ENCODE peak calls at places on chromosomes 12 and 14, in four cellular contexts. One of them, this sample, is unnamed.

GRCh38 chr14:98704441-98704840 is 567.6 kb downstream of the BCL11B start:
- DNase-seq in mesendoderm: peak; percentile 2
- DNase-seq in astrocyte of the spinal cord: no peak
- DNase-seq in dorsolateral prefrontal cortex: no peak
- DNase-seq in this sample: no peak

GRCh38 chr12:20527396-20528154 is 159.2 kb downstream of the PDE3A start:
- DNase-seq in mesendoderm: no peak
- DNase-seq in dorsolateral prefrontal cortex: no peak
- DNase-seq in astrocyte of the spinal cord: peak; percentile 92
- DNase-seq in this sample: no peak

GRCh38 chr12:87368259-87368658 is 660.9 kb downstream of the C12orf50 start:
- DNase-seq in astrocyte of the spinal cord: no peak
- DNase-seq in mesendoderm: no peak
- DNase-seq in dorsolateral prefrontal cortex: no peak
- DNase-seq in this sample: no peak

GRCh38 chr12:31238764-31239387 is 87.1 kb downstream of the SINHCAF start:
- DNase-seq in dorsolateral prefrontal cortex: peak; percentile 39
- DNase-seq in astrocyte of the spinal cord: peak; percentile 62
- DNase-seq in mesendoderm: peak; percentile 74
- DNase-seq in this sample: no peak

GRCh38 chr12:79662046-79662811 is 28.5 kb downstream of the PAWR start:
- DNase-seq in mesendoderm: peak; percentile 52
- DNase-seq in astrocyte of the spinal cord: no peak
- DNase-seq in dorsolateral prefrontal cortex: no peak
- DNase-seq in this sample: no peak

GRCh38 chr14:22850944-22851790 is 14.8 kb downstream of the MMP14 start:
- DNase-seq in astrocyte of the spinal cord: peak; percentile 95
- DNase-seq in dorsolateral prefrontal cortex: no peak
- DNase-seq in mesendoderm: peak; percentile 57
- DNase-seq in this sample: peak; percentile 78

GRCh38 chr12:5473076-5473475 is 41.2 kb downstream of the NTF3 start:
- DNase-seq in astrocyte of the spinal cord: no peak
- DNase-seq in mesendoderm: no peak
- DNase-seq in dorsolateral prefrontal cortex: no peak
- DNase-seq in this sample: no peak

GRCh38 chr12:129789921-129790320 is 113.9 kb downstream of the TMEM132D start:
- DNase-seq in astrocyte of the spinal cord: no peak
- DNase-seq in mesendoderm: no peak
- DNase-seq in dorsolateral prefrontal cortex: no peak
- DNase-seq in this sample: no peak

GRCh38 chr12:123363743-123364531 is 710 bp downstream of the SBNO1 start:
- DNase-seq in mesendoderm: peak; percentile 44
- DNase-seq in dorsolateral prefrontal cortex: peak; percentile 23
- DNase-seq in astrocyte of the spinal cord: peak; percentile 17
- DNase-seq in this sample: no peak

GRCh38 chr12:38601970-38602369 is 285.4 kb downstream of the ALG10B start:
- DNase-seq in dorsolateral prefrontal cortex: no peak
- DNase-seq in astrocyte of the spinal cord: no peak
- DNase-seq in mesendoderm: no peak
- DNase-seq in this sample: no peak

GRCh38 chr14:73567951-73568885 is 795 bp upstream of the ACOT2 start:
- DNase-seq in dorsolateral prefrontal cortex: peak; percentile 5
- DNase-seq in mesendoderm: no peak
- DNase-seq in astrocyte of the spinal cord: peak; percentile 6
- DNase-seq in this sample: no peak

GRCh38 chr12:113102811-113103210 is 32.8 kb downstream of the RASAL1 start:
- DNase-seq in astrocyte of the spinal cord: no peak
- DNase-seq in dorsolateral prefrontal cortex: no peak
- DNase-seq in mesendoderm: no peak
- DNase-seq in this sample: no peak

GRCh38 chr14:91780452-91780851 is 48.6 kb upstream of the CATSPERB start:
- DNase-seq in astrocyte of the spinal cord: no peak
- DNase-seq in dorsolateral prefrontal cortex: no peak
- DNase-seq in mesendoderm: no peak
- DNase-seq in this sample: no peak

GRCh38 chr12:52144512-52145227 is 47.1 kb downstream of the KRT80 start:
- DNase-seq in dorsolateral prefrontal cortex: no peak
- DNase-seq in mesendoderm: no peak
- DNase-seq in astrocyte of the spinal cord: no peak
- DNase-seq in this sample: no peak

GRCh38 chr12:6226002-6226700 is 26.0 kb downstream of the CD9 start:
- DNase-seq in astrocyte of the spinal cord: peak; percentile 89
- DNase-seq in dorsolateral prefrontal cortex: no peak
- DNase-seq in mesendoderm: no peak
- DNase-seq in this sample: no peak

GRCh38 chr14:82533351-82533750 is 999.7 kb upstream of the SEL1L start:
- DNase-seq in astrocyte of the spinal cord: no peak
- DNase-seq in mesendoderm: no peak
- DNase-seq in dorsolateral prefrontal cortex: no peak
- DNase-seq in this sample: no peak

GRCh38 chr12:16611146-16611545 is 5.2 kb upstream of the LMO3 start:
- DNase-seq in mesendoderm: no peak
- DNase-seq in dorsolateral prefrontal cortex: no peak
- DNase-seq in astrocyte of the spinal cord: no peak
- DNase-seq in this sample: no peak

GRCh38 chr12:113222730-113223531 is 1.7 kb downstream of the TPCN1 start:
- DNase-seq in astrocyte of the spinal cord: peak; percentile 91
- DNase-seq in dorsolateral prefrontal cortex: no peak
- DNase-seq in mesendoderm: no peak
- DNase-seq in this sample: no peak

GRCh38 chr14:64265222-64265621 is 28.9 kb downstream of the ESR2 start:
- DNase-seq in mesendoderm: no peak
- DNase-seq in astrocyte of the spinal cord: no peak
- DNase-seq in dorsolateral prefrontal cortex: no peak
- DNase-seq in this sample: no peak

GRCh38 chr12:12779529-12779928 is 5.9 kb upstream of the APOLD1 start:
- DNase-seq in mesendoderm: no peak
- DNase-seq in astrocyte of the spinal cord: peak; percentile 83
- DNase-seq in dorsolateral prefrontal cortex: no peak
- DNase-seq in this sample: peak; percentile 63

GRCh38 chr12:180445-180844 is 33.5 kb downstream of the SLC6A12 start:
- DNase-seq in mesendoderm: no peak
- DNase-seq in astrocyte of the spinal cord: peak; percentile 39
- DNase-seq in dorsolateral prefrontal cortex: no peak
- DNase-seq in this sample: no peak

GRCh38 chr12:96177013-96177412 is 17.2 kb upstream of the ELK3 start:
- DNase-seq in astrocyte of the spinal cord: peak; percentile 83
- DNase-seq in dorsolateral prefrontal cortex: no peak
- DNase-seq in mesendoderm: no peak
- DNase-seq in this sample: no peak

GRCh38 chr12:68198490-68199086 is 27.0 kb downstream of the IL26 start:
- DNase-seq in dorsolateral prefrontal cortex: no peak
- DNase-seq in mesendoderm: no peak
- DNase-seq in astrocyte of the spinal cord: no peak
- DNase-seq in this sample: no peak

GRCh38 chr14:22071001-22071400 is 397.4 kb upstream of the OR4E1 start:
- DNase-seq in astrocyte of the spinal cord: no peak
- DNase-seq in mesendoderm: no peak
- DNase-seq in dorsolateral prefrontal cortex: no peak
- DNase-seq in this sample: no peak

GRCh38 chr12:88409257-88409656 is 171.0 kb downstream of the KITLG start:
- DNase-seq in dorsolateral prefrontal cortex: no peak
- DNase-seq in astrocyte of the spinal cord: no peak
- DNase-seq in mesendoderm: no peak
- DNase-seq in this sample: no peak

GRCh38 chr12:128661216-128661550 is 162.6 kb downstream of the SLC15A4 start:
- DNase-seq in astrocyte of the spinal cord: no peak
- DNase-seq in dorsolateral prefrontal cortex: peak; percentile 67
- DNase-seq in mesendoderm: no peak
- DNase-seq in this sample: no peak

GRCh38 chr12:49293056-49293956 is 1.6 kb upstream of the PRPH start:
- DNase-seq in astrocyte of the spinal cord: no peak
- DNase-seq in mesendoderm: peak; percentile 60
- DNase-seq in dorsolateral prefrontal cortex: no peak
- DNase-seq in this sample: no peak

GRCh38 chr12:119938049-119938667 is 50.9 kb upstream of the BICDL1 start:
- DNase-seq in mesendoderm: peak; percentile 65
- DNase-seq in dorsolateral prefrontal cortex: peak; percentile 65
- DNase-seq in astrocyte of the spinal cord: peak; percentile 44
- DNase-seq in this sample: peak; percentile 2

GRCh38 chr12:91225316-91225715 is 42.7 kb upstream of the DCN start:
- DNase-seq in mesendoderm: no peak
- DNase-seq in astrocyte of the spinal cord: no peak
- DNase-seq in dorsolateral prefrontal cortex: no peak
- DNase-seq in this sample: no peak

GRCh38 chr14:38001501-38001900 is 206.2 kb upstream of the SSTR1 start:
- DNase-seq in astrocyte of the spinal cord: no peak
- DNase-seq in dorsolateral prefrontal cortex: no peak
- DNase-seq in mesendoderm: no peak
- DNase-seq in this sample: no peak

GRCh38 chr12:67415473-67415872 is 146.3 kb downstream of the CAND1 start:
- DNase-seq in dorsolateral prefrontal cortex: no peak
- DNase-seq in mesendoderm: peak; percentile 71
- DNase-seq in astrocyte of the spinal cord: peak; percentile 52
- DNase-seq in this sample: no peak

GRCh38 chr12:56128669-56129209 is 672 bp downstream of the ESYT1 start:
- DNase-seq in dorsolateral prefrontal cortex: peak; percentile 21
- DNase-seq in astrocyte of the spinal cord: no peak
- DNase-seq in mesendoderm: no peak
- DNase-seq in this sample: no peak

GRCh38 chr14:102775855-102776760 is 1.1 kb upstream of the TRAF3 start:
- DNase-seq in astrocyte of the spinal cord: peak; percentile 64
- DNase-seq in mesendoderm: no peak
- DNase-seq in dorsolateral prefrontal cortex: no peak
- DNase-seq in this sample: no peak

GRCh38 chr14:81401420-81402122 is 1.4 kb upstream of the STON2 start:
- DNase-seq in dorsolateral prefrontal cortex: no peak
- DNase-seq in astrocyte of the spinal cord: peak; percentile 97
- DNase-seq in mesendoderm: no peak
- DNase-seq in this sample: peak; percentile 68

GRCh38 chr12:20350495-20350894 is 17.8 kb upstream of the PDE3A start:
- DNase-seq in mesendoderm: no peak
- DNase-seq in dorsolateral prefrontal cortex: no peak
- DNase-seq in astrocyte of the spinal cord: peak; percentile 88
- DNase-seq in this sample: no peak

GRCh38 chr14:21136024-21136423 is 19.8 kb downstream of the OR5AU1 start:
- DNase-seq in astrocyte of the spinal cord: peak; percentile 11
- DNase-seq in dorsolateral prefrontal cortex: no peak
- DNase-seq in mesendoderm: peak; percentile 19
- DNase-seq in this sample: no peak

GRCh38 chr14:103519837-103520212 is 2.8 kb downstream of the CKB start:
- DNase-seq in dorsolateral prefrontal cortex: peak; percentile 41
- DNase-seq in mesendoderm: no peak
- DNase-seq in astrocyte of the spinal cord: no peak
- DNase-seq in this sample: no peak

GRCh38 chr14:77599894-77600293 is 16.5 kb downstream of the SPTLC2 start:
- DNase-seq in dorsolateral prefrontal cortex: no peak
- DNase-seq in mesendoderm: no peak
- DNase-seq in astrocyte of the spinal cord: no peak
- DNase-seq in this sample: no peak
- H3K4me3 ChIP-seq in dorsolateral prefrontal cortex: no peak overlapping the region
- H3K4me3 ChIP-seq in mesendoderm: no peak overlapping the region
- H3K4me3 ChIP-seq in astrocyte of the spinal cord: no peak overlapping the region
- H3K4me3 ChIP-seq in this sample: no peak overlapping the region

DNA sequence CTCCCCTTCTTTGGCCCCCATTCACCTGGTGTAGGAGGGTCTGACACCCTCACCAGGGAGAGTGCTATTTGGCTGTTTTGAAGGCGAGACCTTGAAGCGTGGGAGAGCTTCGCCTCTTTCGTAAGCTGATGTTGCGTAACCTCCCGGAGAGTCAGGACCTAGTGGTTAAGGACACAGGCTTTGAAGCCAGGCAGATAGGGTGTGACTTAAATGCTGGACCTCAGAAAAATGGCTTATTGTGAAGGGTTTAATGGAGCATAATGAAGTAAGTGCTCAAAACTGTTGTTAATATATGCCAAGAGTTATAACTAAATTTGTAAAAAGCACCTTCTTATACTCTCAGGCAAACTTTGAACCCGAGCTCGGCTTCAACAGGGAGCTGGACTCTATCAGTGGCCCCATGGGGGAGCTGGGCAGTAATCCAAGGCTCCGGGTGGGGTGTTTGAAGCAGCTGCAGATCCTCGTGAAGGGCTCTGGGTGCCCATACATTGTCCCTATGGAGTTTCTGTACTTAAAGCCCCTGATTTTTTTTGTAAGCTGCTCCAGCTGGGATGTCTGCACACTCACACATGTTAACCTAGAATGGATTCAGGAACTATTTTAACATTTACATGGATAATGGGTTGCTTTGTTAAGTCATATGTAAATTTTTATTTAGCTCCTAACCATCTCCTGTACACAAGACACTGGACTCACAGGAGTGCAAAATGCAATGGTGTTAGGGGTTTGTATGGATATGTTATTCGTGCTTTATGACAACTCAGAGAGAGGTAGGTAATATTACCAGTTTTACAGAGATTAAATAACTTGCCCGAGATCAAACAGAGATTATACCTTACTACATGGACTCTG is 26.0 kb downstream of the PPFIBP1 start:
- DNase-seq in dorsolateral prefrontal cortex: no peak
- DNase-seq in mesendoderm: peak; percentile 86
- DNase-seq in astrocyte of the spinal cord: peak; percentile 96
- DNase-seq in this sample: no peak
- H3K4me3 ChIP-seq in dorsolateral prefrontal cortex: no peak overlapping the region
- H3K4me3 ChIP-seq in mesendoderm: no peak overlapping the region
- H3K4me3 ChIP-seq in astrocyte of the spinal cord: no peak overlapping the region
- H3K4me3 ChIP-seq in this sample: peak overlapping the region; percentile 25

GRCh38 chr14:99736600-99737371 is 52.7 kb downstream of the CYP46A1 start:
- DNase-seq in dorsolateral prefrontal cortex: no peak
- DNase-seq in astrocyte of the spinal cord: no peak
- DNase-seq in mesendoderm: no peak
- DNase-seq in this sample: no peak

GRCh38 chr14:99737451-99737951 is 53.4 kb downstream of the CYP46A1 start:
- DNase-seq in astrocyte of the spinal cord: no peak
- DNase-seq in mesendoderm: no peak
- DNase-seq in dorsolateral prefrontal cortex: peak; percentile 19
- DNase-seq in this sample: no peak

GRCh38 chr14:99733551-99734405 is 49.7 kb downstream of the CYP46A1 start:
- DNase-seq in dorsolateral prefrontal cortex: no peak
- DNase-seq in mesendoderm: no peak
- DNase-seq in astrocyte of the spinal cord: no peak
- DNase-seq in this sample: no peak

GRCh38 chr14:99734406-99735051 is 50.4 kb downstream of the CYP46A1 start:
- DNase-seq in astrocyte of the spinal cord: no peak
- DNase-seq in dorsolateral prefrontal cortex: no peak
- DNase-seq in mesendoderm: no peak
- DNase-seq in this sample: no peak

GRCh38 chr14:99735189-99736135 is 51.4 kb downstream of the CYP46A1 start:
- DNase-seq in astrocyte of the spinal cord: no peak
- DNase-seq in mesendoderm: no peak
- DNase-seq in dorsolateral prefrontal cortex: no peak
- DNase-seq in this sample: no peak
- H3K4me3 ChIP-seq in astrocyte of the spinal cord: no peak overlapping the region
- H3K4me3 ChIP-seq in mesendoderm: no peak overlapping the region
- H3K4me3 ChIP-seq in dorsolateral prefrontal cortex: no peak overlapping the region
- H3K4me3 ChIP-seq in this sample: no peak overlapping the region

GRCh38 chr14:85527006-85527405 is 2.9 kb upstream of the FLRT2 start:
- DNase-seq in dorsolateral prefrontal cortex: no peak
- DNase-seq in mesendoderm: peak; percentile 53
- DNase-seq in astrocyte of the spinal cord: peak; percentile 51
- DNase-seq in this sample: no peak
- H3K4me3 ChIP-seq in dorsolateral prefrontal cortex: peak overlapping the region; percentile 78
- H3K4me3 ChIP-seq in mesendoderm: no peak overlapping the region
- H3K4me3 ChIP-seq in astrocyte of the spinal cord: no peak overlapping the region
- H3K4me3 ChIP-seq in this sample: no peak overlapping the region

This sample was measured in keratinocyte.